ENCODE peak calls at places on chromosomes 2 and 18, in eight cellular contexts. J is NB4, Y is stomach, X is testis, I is transverse colon, E is spleen, M is A549, N is GM12892. T is an unnamed sample.

GRCh38 chr2:121532894-121533293 is 2.2 kb downstream of the RNU4ATAC start:
- DNase-seq in J (no peak), Y (no peak), X (no peak), I (no peak), E (no peak), M (no peak), N (peak; percentile 23), T (no peak)

GRCh38 chr2:42567389-42567788 is 1.0 kb upstream of the MTA3 start:
- DNase-seq in J (no peak), Y (no peak), X (no peak), I (no peak), E (no peak), M (no peak), N (no peak), T (no peak)

GRCh38 chr18:78903436-78904178 is 76.0 kb upstream of the SALL3 start:
- DNase-seq in J (no peak), Y (no peak), X (no peak), I (no peak), E (peak; percentile 62), M (no peak), N (no peak), T (no peak)

GRCh38 chr2:101173707-101174295 is 22.6 kb upstream of the TBC1D8 start:
- DNase-seq in J (peak; percentile 42), Y (no peak), X (no peak), I (no peak), E (peak; percentile 79), M (no peak), N (no peak), T (no peak)

GRCh38 chr2:11742317-11742701 is 4.1 kb upstream of the LPIN1 start:
- DNase-seq in J (no peak), Y (no peak), X (no peak), I (no peak), E (no peak), M (no peak), N (no peak), T (peak; percentile 52)

GRCh38 chr18:42706618-42707017 is 408.9 kb downstream of the RIT2 start:
- DNase-seq in J (peak; percentile 67), Y (no peak), X (peak; percentile 16), I (peak; percentile 7), E (peak; percentile 32), M (no peak), N (no peak), T (no peak)

GRCh38 chr2:239193925-239194687 is 206.7 kb downstream of the HDAC4 start:
- DNase-seq in J (no peak), Y (peak; percentile 8), X (no peak), I (no peak), E (no peak), M (no peak), N (no peak), T (no peak)

GRCh38 chr2:206693399-206694137 is 24.6 kb downstream of the DYTN start:
- DNase-seq in J (peak; percentile 75), Y (no peak), X (peak; percentile 49), I (no peak), E (no peak), M (peak; percentile 40), N (no peak), T (peak; percentile 80)

GRCh38 chr18:32911660-32912284 is 138.9 kb upstream of the KLHL14 start:
- DNase-seq in J (no peak), Y (no peak), X (no peak), I (no peak), E (no peak), M (no peak), N (no peak), T (no peak)

GRCh38 chr2:239260546-239261327 is 140.1 kb downstream of the HDAC4 start:
- DNase-seq in J (no peak), Y (no peak), X (peak; percentile 10), I (peak; percentile 6), E (peak; percentile 78), M (no peak), N (no peak), T (no peak)

GRCh38 chr2:234823196-234823876 is 128.5 kb upstream of the SH3BP4 start:
- DNase-seq in J (no peak), Y (no peak), X (no peak), I (no peak), E (no peak), M (peak; percentile 38), N (no peak), T (no peak)

GRCh38 chr2:150561076-150561475 is 73.6 kb upstream of the RND3 start:
- DNase-seq in J (no peak), Y (no peak), X (no peak), I (no peak), E (no peak), M (no peak), N (no peak), T (no peak)

GRCh38 chr2:172207916-172208315 is 105.2 kb upstream of the DLX2 start:
- DNase-seq in J (no peak), Y (no peak), X (no peak), I (no peak), E (no peak), M (no peak), N (no peak), T (no peak)

GRCh38 chr2:96505231-96505889 is at the start of gene NEURL3:
- DNase-seq in J (no peak), Y (no peak), X (no peak), I (no peak), E (no peak), M (peak; percentile 75), N (no peak), T (no peak)

GRCh38 chr2:8544168-8544785 is 137.6 kb upstream of the ID2 start:
- DNase-seq in J (no peak), Y (no peak), X (no peak), I (no peak), E (no peak), M (no peak), N (no peak), T (no peak)

GRCh38 chr18:68275616-68276015 is 439.3 kb downstream of the TMX3 start:
- DNase-seq in J (no peak), Y (no peak), X (no peak), I (no peak), E (no peak), M (no peak), N (no peak), T (no peak)

DNA sequence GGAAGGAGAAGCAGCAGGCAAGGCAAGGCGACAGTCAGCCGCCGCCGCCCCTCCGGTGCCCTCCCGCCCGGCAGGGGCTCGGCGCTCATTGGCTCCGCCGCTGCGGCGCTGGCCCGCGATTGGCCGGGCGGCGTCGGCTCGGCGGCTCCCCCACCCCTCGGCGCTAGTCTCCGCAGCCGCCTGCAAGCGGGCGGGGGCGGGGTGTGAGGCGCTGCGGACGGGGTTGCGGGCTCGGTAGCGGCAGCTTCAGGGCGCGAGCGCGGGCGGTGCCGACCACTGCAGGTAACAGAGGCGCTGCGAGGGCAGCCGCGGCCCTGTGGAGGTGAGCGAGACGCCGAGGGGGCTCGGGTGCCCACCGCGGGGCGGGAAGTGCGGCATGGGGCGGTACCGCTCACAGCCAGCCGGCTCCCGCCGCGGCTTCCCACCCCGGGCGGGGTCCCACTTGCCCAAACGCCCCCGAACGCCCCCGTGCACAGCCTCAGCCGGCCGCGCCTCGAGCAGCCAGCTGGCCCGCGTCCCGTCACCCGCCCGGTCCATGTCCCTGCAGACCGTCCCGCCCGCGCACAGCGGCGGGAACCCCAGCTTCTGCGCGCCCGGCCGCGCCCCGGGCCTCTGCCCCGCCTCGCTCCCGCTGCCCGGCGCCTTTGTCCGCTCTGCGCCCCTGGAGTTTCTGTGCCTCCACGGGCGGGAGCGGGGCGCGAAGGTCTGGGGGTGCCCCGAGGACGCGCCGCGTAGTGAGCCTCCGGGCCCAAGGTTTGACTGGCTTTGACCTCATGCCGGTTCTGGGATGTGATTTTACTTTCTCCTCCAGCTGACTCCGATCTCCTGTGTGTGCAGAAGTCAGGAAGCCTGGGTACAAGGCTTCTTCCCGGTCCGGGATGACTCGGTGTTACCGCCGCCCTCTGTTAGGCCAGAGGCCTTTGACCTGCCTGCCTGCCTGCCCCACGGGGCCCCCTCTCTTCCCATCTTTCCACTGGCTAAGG is at the start of gene SANBR:
- DNase-seq in J (peak; percentile 95), Y (peak; percentile 90), X (peak; percentile 88), I (peak; percentile 91), E (peak; percentile 96), M (peak; percentile 75), N (peak; percentile 77), T (peak; percentile 95)
- TF ChIP-seq POLR2A in J (peak; percentile 41), Y (no peak), X (no peak), I (peak; percentile 71), E (no peak), M (peak; percentile 85), N (no peak), T (peak; percentile 51)

DNA sequence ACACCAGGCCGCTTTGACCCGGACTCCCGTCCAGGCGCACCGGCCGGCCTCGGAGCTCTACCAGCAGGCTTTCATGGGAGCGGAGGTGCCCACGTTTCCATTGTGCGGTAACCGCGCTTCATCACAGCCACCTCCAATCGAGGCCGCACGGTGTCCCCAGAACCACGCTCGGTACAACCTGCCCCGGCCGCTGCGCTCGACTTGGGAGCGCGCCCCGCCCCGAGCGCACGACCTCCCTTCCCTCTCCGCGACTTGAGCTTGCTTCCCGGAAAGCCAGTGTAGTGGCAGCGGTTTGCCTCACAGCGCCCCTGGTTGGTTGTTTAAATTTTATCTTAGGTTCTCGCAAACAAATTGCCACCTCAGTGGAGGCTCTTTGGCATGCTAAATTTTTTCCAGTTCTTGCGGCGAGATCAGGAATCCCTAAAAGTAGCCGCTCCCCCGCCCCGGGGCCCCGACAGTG is 329 bp upstream of the CYP1B1 start:
- DNase-seq in J (peak; percentile 90), Y (peak; percentile 54), X (peak; percentile 83), I (peak; percentile 64), E (peak; percentile 88), M (peak; percentile 75), N (peak; percentile 55), T (peak; percentile 53)
- TF ChIP-seq POLR2A in J (no peak), Y (no peak), X (no peak), I (no peak), E (no peak), M (peak; percentile 49), N (peak; percentile 67), T (no peak)

GRCh38 chr18:55401275-55401620 is 186.7 kb downstream of the TCF4 start:
- DNase-seq in J (no peak), Y (no peak), X (no peak), I (no peak), E (no peak), M (no peak), N (no peak), T (no peak)

GRCh38 chr18:55400590-55401274 is 187.3 kb downstream of the TCF4 start:
- DNase-seq in J (no peak), Y (no peak), X (no peak), I (no peak), E (no peak), M (no peak), N (no peak), T (no peak)

GRCh38 chr18:55403555-55403954 is 184.4 kb downstream of the TCF4 start:
- DNase-seq in J (no peak), Y (no peak), X (no peak), I (no peak), E (no peak), M (no peak), N (no peak), T (no peak)

GRCh38 chr18:55402731-55403405 is 185.1 kb downstream of the TCF4 start:
- DNase-seq in J (no peak), Y (no peak), X (no peak), I (no peak), E (no peak), M (no peak), N (no peak), T (no peak)

GRCh38 chr18:55401638-55402191 is 186.3 kb downstream of the TCF4 start:
- DNase-seq in J (no peak), Y (no peak), X (peak; percentile 73), I (no peak), E (no peak), M (no peak), N (no peak), T (no peak)
- TF ChIP-seq POLR2A in J (no peak), Y (no peak), X (no peak), I (no peak), E (no peak), M (no peak), N (no peak), T (no peak)

GRCh38 chr2:70084973-70085710 is 2.1 kb upstream of the PCBP1 start:
- DNase-seq in J (peak; percentile 40), Y (peak; percentile 68), X (peak; percentile 74), I (peak; percentile 61), E (peak; percentile 84), M (no peak), N (no peak), T (peak; percentile 56)
- TF ChIP-seq POLR2A in J (no peak), Y (no peak), X (no peak), I (peak; percentile 35), E (peak; percentile 34), M (no peak), N (peak; percentile 34), T (no peak)

T was measured in erythroblast.